ENCODE peak calls at places on chromosomes 3 and 15, in eight cellular contexts. X is AG09309; A is AML-193; L is astrocyte of the hippocampus; B is nucleus accumbens; N is activated gamma-delta T cell treated with anti-CD3 and anti-CD28 coated beads, Interleukin-2, amount 50 U/mL, for 16 hours; W is NCI-H1105; Y is left cardiac atrium. J is an unnamed sample.

GRCh38 chr15:74053941-74054529 is 28.3 kb downstream of the GOLGA6A start:
- DNase-seq in W (peak), L (peak), Y (peak), N (peak), B (no peak), X (peak), A (peak), J (peak)

GRCh38 chr15:61528590-61528929 is 299.5 kb upstream of the RORA start:
- DNase-seq in Y (no peak), A (no peak), W (no peak), L (no peak), B (no peak), N (no peak), X (no peak), J (no peak)

GRCh38 chr15:48647963-48648362 is 2.5 kb upstream of the FBN1 start:
- DNase-seq in N (no peak), X (no peak), L (peak), B (no peak), Y (no peak), A (no peak), W (no peak), J (peak)

GRCh38 chr3:184348057-184348382 is 10.6 kb downstream of the FAM131A start:
- DNase-seq in X (no peak), Y (no peak), L (no peak), A (no peak), B (no peak), N (no peak), W (no peak), J (no peak)

GRCh38 chr3:28476194-28476593 is 127.6 kb upstream of the AZI2 start:
- DNase-seq in L (peak), W (peak), B (no peak), A (peak), N (no peak), Y (no peak), X (peak), J (peak)

GRCh38 chr3:52722491-52722890 is 16.6 kb downstream of the SPCS1 start:
- DNase-seq in W (no peak), B (no peak), A (no peak), L (no peak), Y (no peak), N (no peak), X (no peak), J (no peak)

GRCh38 chr3:18153571-18154173 is 271.5 kb downstream of the SATB1 start:
- DNase-seq in A (no peak), L (peak), X (peak), W (no peak), N (no peak), B (no peak), Y (no peak), J (peak)

GRCh38 chr3:115548611-115549010 is 74.7 kb upstream of the GAP43 start:
- DNase-seq in N (no peak), W (no peak), Y (no peak), B (no peak), X (no peak), A (no peak), L (no peak), J (no peak)

GRCh38 chr3:142165194-142165593 is 15.8 kb upstream of the TFDP2 start:
- DNase-seq in Y (no peak), B (no peak), L (no peak), A (no peak), N (no peak), W (no peak), X (no peak), J (peak)

GRCh38 chr3:158105124-158105709 is 1.0 kb downstream of the SHOX2 start:
- DNase-seq in X (no peak), A (no peak), B (no peak), L (peak), N (no peak), W (peak), Y (peak), J (peak)

GRCh38 chr15:52284164-52284563 is 11.4 kb downstream of the MYO5C start:
- DNase-seq in A (no peak), X (no peak), B (no peak), W (no peak), Y (no peak), L (peak), N (no peak), J (peak)

GRCh38 chr3:64612916-64613526 is 74.8 kb downstream of the ADAMTS9 start:
- DNase-seq in W (no peak), X (no peak), Y (no peak), N (no peak), A (no peak), L (peak), B (no peak), J (no peak)

GRCh38 chr3:126284258-126284904 is 72.8 kb downstream of the KLF15 start:
- DNase-seq in L (no peak), W (no peak), B (no peak), N (no peak), Y (no peak), X (no peak), A (no peak), J (peak)

GRCh38 chr3:81033690-81034089 is 727.8 kb downstream of the GBE1 start:
- DNase-seq in N (no peak), W (no peak), L (no peak), X (no peak), Y (no peak), B (no peak), A (no peak), J (no peak)

GRCh38 chr15:57607570-57608000 is 15.9 kb downstream of the MYZAP start:
- DNase-seq in L (peak), X (no peak), B (no peak), A (no peak), N (no peak), Y (peak), W (no peak), J (peak)

J was measured in ACHN.